ENCODE peak calls at places on chromosomes 3 and 15, in seven cellular contexts. E is Ammon's horn, C is putamen, M is AML-193, U is HCT116, F is GM12891, Y is C1 segment of cervical spinal cord. X is an unnamed sample.

GRCh38 chr15:39685999-39686613 is 96.5 kb downstream of the FSIP1 start:
- DNase-seq in E (peak; percentile 76), C (peak; percentile 16), M (peak; percentile 33), U (peak; percentile 37), F (peak; percentile 3), Y (no peak), X (peak; percentile 28)

GRCh38 chr15:68749365-68750141 is 71.1 kb downstream of the ANP32A start:
- DNase-seq in E (no peak), C (no peak), M (no peak), U (no peak), F (no peak), Y (no peak), X (no peak)

GRCh38 chr15:74050127-74050526 is 32.2 kb downstream of the GOLGA6A start:
- DNase-seq in E (no peak), C (no peak), M (no peak), U (no peak), F (no peak), Y (no peak), X (no peak)

GRCh38 chr3:18443670-18444596 is 18.8 kb upstream of the SATB1 start:
- DNase-seq in E (peak; percentile 14), C (no peak), M (no peak), U (no peak), F (peak; percentile 2), Y (no peak), X (no peak)

GRCh38 chr3:172592898-172593669 is 69.9 kb upstream of the TNFSF10 start:
- DNase-seq in E (no peak), C (no peak), M (no peak), U (no peak), F (no peak), Y (no peak), X (no peak)

GRCh38 chr3:135982404-135982761 is 16.9 kb downstream of the PPP2R3A start:
- DNase-seq in E (no peak), C (no peak), M (no peak), U (no peak), F (no peak), Y (no peak), X (no peak)

GRCh38 chr3:62249855-62250543 is 123.4 kb downstream of the FEZF2 start:
- DNase-seq in E (no peak), C (no peak), M (no peak), U (no peak), F (no peak), Y (no peak), X (no peak)

GRCh38 chr3:51706788-51707731 is at the start of gene GRM2:
- DNase-seq in E (peak; percentile 57), C (peak; percentile 27), M (no peak), U (no peak), F (no peak), Y (no peak), X (peak; percentile 42)

GRCh38 chr3:66038726-66039589 is at the start of gene MAGI1:
- DNase-seq in E (peak; percentile 93), C (peak; percentile 96), M (no peak), U (peak; percentile 88), F (peak; percentile 73), Y (peak; percentile 90), X (peak; percentile 83)

GRCh38 chr15:69084404-69085030 is 70.0 kb downstream of the NOX5 start:
- DNase-seq in E (no peak), C (no peak), M (no peak), U (no peak), F (no peak), Y (no peak), X (no peak)

GRCh38 chr3:132660056-132660744 is at the start of gene UBA5:
- DNase-seq in E (peak; percentile 71), C (peak; percentile 69), M (peak; percentile 72), U (peak; percentile 43), F (peak; percentile 69), Y (peak; percentile 60), X (peak; percentile 46)

GRCh38 chr15:90893175-90894090 is 9.1 kb downstream of the FES start:
- DNase-seq in E (no peak), C (no peak), M (no peak), U (peak; percentile 50), F (no peak), Y (no peak), X (no peak)

GRCh38 chr3:133991209-133991608 is 38.5 kb downstream of the SLCO2A1 start:
- DNase-seq in E (no peak), C (no peak), M (no peak), U (no peak), F (no peak), Y (no peak), X (peak; percentile 80)

GRCh38 chr3:188489639-188490405 is 335.9 kb downstream of the LPP start:
- DNase-seq in E (no peak), C (no peak), M (no peak), U (no peak), F (no peak), Y (no peak), X (no peak)

GRCh38 chr15:29822100-29822684 is at the start of gene TJP1:
- DNase-seq in E (peak; percentile 64), C (peak; percentile 67), M (no peak), U (no peak), F (no peak), Y (peak; percentile 72), X (peak; percentile 40)

GRCh38 chr15:101198031-101198430 is 53.8 kb downstream of the CHSY1 start:
- DNase-seq in E (no peak), C (no peak), M (no peak), U (no peak), F (no peak), Y (no peak), X (no peak)

GRCh38 chr3:168485897-168486296 is 390.2 kb upstream of the GOLIM4 start:
- DNase-seq in E (no peak), C (no peak), M (no peak), U (no peak), F (no peak), Y (no peak), X (no peak)

GRCh38 chr3:58899159-58899952 is 150.5 kb downstream of the CFAP20DC start:
- DNase-seq in E (no peak), C (no peak), M (no peak), U (no peak), F (no peak), Y (no peak), X (peak; percentile 91)

GRCh38 chr15:63514533-63514943 is 10.1 kb downstream of the USP3 start:
- DNase-seq in E (no peak), C (no peak), M (peak; percentile 85), U (no peak), F (no peak), Y (no peak), X (no peak)

GRCh38 chr3:194592798-194593752 is 40.1 kb downstream of the TMEM44 start:
- DNase-seq in E (no peak), C (no peak), M (no peak), U (peak; percentile 91), F (no peak), Y (no peak), X (no peak)

GRCh38 chr3:66761093-66761780 is 236.9 kb upstream of the KBTBD8 start:
- DNase-seq in E (no peak), C (no peak), M (no peak), U (no peak), F (no peak), Y (no peak), X (no peak)

GRCh38 chr3:62332771-62333381 is 40.5 kb downstream of the FEZF2 start:
- DNase-seq in E (peak; percentile 13), C (peak; percentile 20), M (peak; percentile 32), U (peak; percentile 2), F (no peak), Y (no peak), X (no peak)

GRCh38 chr3:194879126-194879887 is 193.6 kb downstream of the FAM43A start:
- DNase-seq in E (peak; percentile 42), C (no peak), M (peak; percentile 76), U (no peak), F (no peak), Y (no peak), X (no peak)

X was measured in lower leg skin.